ENCODE peak calls at places on chromosome 12, in four cellular contexts. K is Right ventricle myocardium superior; W is activated naive CD4-positive, alpha-beta T cell; T is posterior cingulate gyrus. R is an unnamed sample.

GRCh38 chr12:47032644-47033043 is 46.8 kb upstream of the PCED1B start:
- DNase-seq in T (no peak), K (no peak), W (no peak), R (peak)

GRCh38 chr12:123263196-123263817 is 8.3 kb downstream of the CDK2AP1 start:
- DNase-seq in W (no peak), K (no peak), T (no peak), R (no peak)

GRCh38 chr12:132400011-132400641 is 70.7 kb upstream of the GALNT9 start:
- DNase-seq in W (no peak), T (no peak), K (peak), R (no peak)

GRCh38 chr12:112482734-112483133 is 64.0 kb downstream of the PTPN11 start:
- DNase-seq in T (no peak), K (no peak), W (no peak), R (no peak)

GRCh38 chr12:109463776-109464175 is 13.3 kb downstream of the KCTD10 start:
- DNase-seq in W (no peak), K (no peak), T (no peak), R (no peak)

GRCh38 chr12:118102609-118103008 is 1.2 kb downstream of the VSIG10 start:
- DNase-seq in T (no peak), K (no peak), W (no peak), R (no peak)

GRCh38 chr12:46296822-46297221 is 28.0 kb upstream of the SLC38A1 start:
- DNase-seq in T (no peak), K (no peak), W (no peak), R (no peak)

GRCh38 chr12:28622416-28622815 is 432.2 kb downstream of the CCDC91 start:
- DNase-seq in K (no peak), T (no peak), W (no peak), R (no peak)

GRCh38 chr12:130620756-130621155 is 95.3 kb downstream of the RIMBP2 start:
- DNase-seq in T (no peak), W (no peak), K (no peak), R (no peak)

GRCh38 chr12:88308825-88309224 is 166.7 kb downstream of the TMTC3 start:
- DNase-seq in W (no peak), T (no peak), K (no peak), R (no peak)

GRCh38 chr12:15220451-15220850 is 766 bp downstream of the RERG start:
- DNase-seq in K (no peak), W (no peak), T (no peak), R (no peak)

GRCh38 chr12:110561471-110562201 is 21.5 kb downstream of the PPTC7 start:
- DNase-seq in K (no peak), T (no peak), W (no peak), R (no peak)

GRCh38 chr12:108321688-108322087 is 17.4 kb downstream of the CMKLR1 start:
- DNase-seq in W (no peak), T (no peak), K (no peak), R (no peak)

GRCh38 chr12:46388427-46388992 is 15.9 kb upstream of the SLC38A2 start:
- DNase-seq in T (no peak), W (no peak), K (no peak), R (no peak)

GRCh38 chr12:41486718-41487117 is 298.6 kb downstream of the PDZRN4 start:
- DNase-seq in K (no peak), W (no peak), T (no peak), R (no peak)

GRCh38 chr12:66398931-66399625 is 96.8 kb downstream of the HELB start:
- DNase-seq in W (no peak), T (no peak), K (no peak), R (no peak)

GRCh38 chr12:47975816-47976215 is 12.4 kb downstream of the TMEM106C start:
- DNase-seq in K (no peak), T (no peak), W (no peak), R (no peak)